ENCODE peak calls at places on chromosomes 4 and X, in nine cellular contexts. J is heart left ventricle, D is ovary, V is K562, A is Peyer's patch, E is H1, F is suprapubic skin, T is transverse colon, P is esophagus squamous epithelium. Y is an unnamed sample.

GRCh38 chr4:139552506-139552905 is 3.5 kb downstream of the SETD7 start:
- DNase-seq in J (no peak), D (no peak), V (no peak), A (no peak), E (no peak), F (no peak), T (no peak), P (no peak), Y (no peak)

GRCh38 chr4:186104114-186104894 is at the start of gene FAM149A:
- DNase-seq in J (peak; percentile 38), D (no peak), V (no peak), A (peak; percentile 87), E (peak; percentile 70), F (no peak), T (peak; percentile 87), P (no peak), Y (no peak)

GRCh38 chr4:108709234-108709633 is 53.6 kb downstream of the ETNPPL start:
- DNase-seq in J (no peak), D (no peak), V (no peak), A (no peak), E (no peak), F (no peak), T (no peak), P (no peak), Y (no peak)

GRCh38 chr4:2045518-2045951 is 13.6 kb upstream of the NAT8L start:
- DNase-seq in J (no peak), D (no peak), V (peak; percentile 3), A (peak; percentile 48), E (no peak), F (no peak), T (no peak), P (no peak), Y (no peak)

GRCh38 chr4:163048447-163048846 is 118.2 kb downstream of the NAF1 start:
- DNase-seq in J (no peak), D (no peak), V (peak; percentile 25), A (no peak), E (no peak), F (no peak), T (peak; percentile 13), P (no peak), Y (no peak)

GRCh38 chrX:10077425-10078188 is 79.2 kb upstream of the CLCN4 start:
- DNase-seq in J (no peak), D (no peak), V (no peak), A (no peak), E (no peak), F (no peak), T (no peak), P (no peak), Y (no peak)

GRCh38 chrX:40146471-40147398 is 49.0 kb upstream of the BCOR start:
- DNase-seq in J (peak; percentile 51), D (peak; percentile 52), V (no peak), A (peak; percentile 58), E (peak; percentile 59), F (no peak), T (no peak), P (no peak), Y (no peak)

GRCh38 chr4:175935016-175935661 is 123.1 kb upstream of the GPM6A start:
- DNase-seq in J (no peak), D (no peak), V (no peak), A (no peak), E (no peak), F (no peak), T (no peak), P (no peak), Y (no peak)

GRCh38 chr4:185033950-185034349 is 15.7 kb downstream of the HELT start:
- DNase-seq in J (no peak), D (no peak), V (no peak), A (no peak), E (no peak), F (no peak), T (no peak), P (no peak), Y (no peak)

GRCh38 chr4:183017962-183018361 is 81.1 kb upstream of the WWC2 start:
- DNase-seq in J (no peak), D (no peak), V (no peak), A (no peak), E (peak; percentile 3), F (no peak), T (no peak), P (no peak), Y (no peak)

GRCh38 chr4:158133551-158133950 is 39.3 kb downstream of the GASK1B start:
- DNase-seq in J (no peak), D (no peak), V (no peak), A (no peak), E (no peak), F (no peak), T (no peak), P (no peak), Y (no peak)

GRCh38 chr4:3799496-3799895 is 33.3 kb downstream of the ADRA2C start:
- DNase-seq in J (no peak), D (no peak), V (no peak), A (no peak), E (no peak), F (no peak), T (no peak), P (no peak), Y (no peak)

GRCh38 chr4:8209176-8209874 is 10.2 kb downstream of the SH3TC1 start:
- DNase-seq in J (no peak), D (no peak), V (no peak), A (no peak), E (no peak), F (no peak), T (no peak), P (no peak), Y (no peak)

DNA sequence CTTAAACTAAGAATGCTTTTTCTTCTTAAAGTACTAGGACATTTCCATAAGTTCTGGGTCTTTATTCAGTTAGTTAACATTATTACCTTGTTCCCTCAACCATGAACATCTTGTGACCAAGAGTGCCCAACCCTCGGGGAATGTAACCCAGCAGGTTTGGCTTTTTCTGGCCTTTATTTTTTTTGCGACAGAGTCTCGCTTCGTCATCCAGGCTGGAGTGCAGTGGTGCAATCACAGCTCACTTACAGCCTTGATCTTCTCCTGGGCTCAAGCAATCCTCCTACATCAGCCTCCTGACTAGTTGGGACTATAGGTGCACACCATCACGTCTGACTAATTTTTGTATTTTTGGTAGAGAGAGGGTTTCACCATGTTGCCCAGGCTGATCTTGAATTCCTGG is 65.1 kb downstream of the USP11 start:
- DNase-seq in J (no peak), D (no peak), V (no peak), A (no peak), E (no peak), F (no peak), T (no peak), P (no peak), Y (no peak)
- TF ChIP-seq POLR2A in J (no peak), D (no peak), V (no peak), A (no peak), E (no peak), F (no peak), T (no peak), P (no peak), Y (no peak)

GRCh38 chr4:41154001-41154813 is 60.1 kb downstream of the APBB2 start:
- DNase-seq in J (no peak), D (no peak), V (no peak), A (no peak), E (no peak), F (no peak), T (no peak), P (no peak), Y (no peak)
- H3K27ac ChIP-seq in J (peak overlapping the region; percentile 46), D (no peak overlapping the region), V (no peak overlapping the region), A (no peak overlapping the region), E (no peak overlapping the region), F (no peak overlapping the region), T (no peak overlapping the region), P (peak overlapping the region; percentile 26), Y (no peak overlapping the region)

DNA sequence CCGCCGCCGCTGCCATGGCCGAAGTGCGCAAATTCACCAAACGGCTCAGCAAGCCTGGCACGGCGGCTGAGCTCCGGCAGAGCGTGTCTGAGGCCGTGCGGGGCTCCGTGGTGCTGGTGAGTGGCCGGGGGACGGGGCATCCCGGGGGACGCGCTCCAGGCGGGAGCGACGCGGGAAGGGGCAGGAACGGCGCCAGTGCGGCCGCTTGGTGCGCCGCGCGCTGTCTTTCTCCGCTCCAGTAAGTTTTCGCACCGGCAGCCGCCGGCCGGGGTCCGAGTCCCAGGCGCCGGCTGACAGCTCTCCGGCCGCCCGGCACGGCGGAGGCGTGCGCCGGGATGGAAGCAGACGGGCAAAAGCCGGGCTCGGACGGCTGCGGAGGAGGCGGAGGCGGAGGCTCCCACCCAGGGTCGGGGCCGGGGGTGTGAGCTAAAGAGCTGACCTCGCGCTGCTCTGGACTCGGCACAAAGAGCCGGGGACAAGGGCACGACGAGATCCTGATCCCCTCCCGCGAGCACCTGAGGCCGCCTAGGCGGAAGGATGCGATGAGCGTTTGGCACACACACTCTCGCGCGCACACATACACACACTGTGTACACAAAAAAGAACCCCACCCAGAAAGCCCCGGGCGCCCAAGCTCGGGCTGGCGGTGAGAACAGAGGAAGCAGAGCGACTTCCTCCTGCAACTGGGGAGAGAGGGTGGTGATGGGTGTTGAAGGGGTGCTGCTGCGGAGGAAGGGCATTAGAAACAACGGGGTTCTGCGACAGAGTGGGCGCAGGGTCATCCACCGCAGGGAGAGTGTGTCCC is 545 bp downstream of the DOCK11 start:
- DNase-seq in J (peak; percentile 59), D (peak; percentile 33), V (peak; percentile 31), A (peak; percentile 63), E (peak; percentile 49), F (peak; percentile 72), T (peak; percentile 62), P (peak; percentile 32), Y (no peak)
- TF ChIP-seq POLR2A in J (no peak), D (no peak), V (peak; percentile 38), A (peak; percentile 24), E (no peak), F (no peak), T (peak; percentile 46), P (peak; percentile 58), Y (peak; percentile 24)

GRCh38 chr4:39181520-39181904 is 817 bp upstream of the WDR19 start:
- DNase-seq in J (no peak), D (peak; percentile 21), V (no peak), A (no peak), E (no peak), F (no peak), T (no peak), P (no peak), Y (no peak)
- H3K27ac ChIP-seq in J (no peak overlapping the region), D (no peak overlapping the region), V (peak overlapping the region; percentile 12), A (peak overlapping the region; percentile 39), E (no peak overlapping the region), F (no peak overlapping the region), T (peak overlapping the region; percentile 78), P (peak overlapping the region; percentile 61), Y (peak overlapping the region; percentile 74)

GRCh38 chrX:132217203-132218073 is 1.8 kb downstream of the RAP2C start:
- DNase-seq in J (peak; percentile 57), D (peak; percentile 63), V (peak; percentile 68), A (peak; percentile 65), E (peak; percentile 66), F (peak; percentile 78), T (peak; percentile 77), P (peak; percentile 41), Y (peak; percentile 17)

GRCh38 chrX:132216283-132216682 is 3.0 kb downstream of the RAP2C start:
- DNase-seq in J (no peak), D (no peak), V (no peak), A (no peak), E (no peak), F (no peak), T (no peak), P (no peak), Y (no peak)

GRCh38 chrX:132216806-132217202 is 2.4 kb downstream of the RAP2C start:
- DNase-seq in J (no peak), D (no peak), V (no peak), A (no peak), E (no peak), F (no peak), T (no peak), P (no peak), Y (no peak)

GRCh38 chrX:132218100-132218807 is 993 bp downstream of the RAP2C start:
- DNase-seq in J (peak; percentile 89), D (peak; percentile 82), V (peak; percentile 83), A (peak; percentile 85), E (peak; percentile 66), F (peak; percentile 90), T (peak; percentile 87), P (peak; percentile 18), Y (peak; percentile 46)

GRCh38 chrX:132219343-132219768 is at the start of gene RAP2C:
- DNase-seq in J (peak; percentile 87), D (peak; percentile 46), V (peak; percentile 55), A (peak; percentile 70), E (peak; percentile 52), F (peak; percentile 79), T (peak; percentile 82), P (peak; percentile 16), Y (peak; percentile 80)
- TF ChIP-seq POLR2A in J (no peak), D (peak; percentile 18), V (no peak), A (peak; percentile 28), E (no peak), F (no peak), T (peak; percentile 62), P (peak; percentile 36), Y (no peak)

Y was measured in tibial nerve.